ENCODE peak calls at places on chromosomes 13 and 19, in four cellular contexts. S is H1, Z is GM12878, D is HepG2. T is an unnamed sample.
A peak's percentile ranks its signal among the peaks of the same experiment; 100 is the strongest.

GRCh38 chr13:77533875-77534788 is 1.4 kb upstream of the SCEL start:
- DNase-seq in S (no peak), Z (no peak), D (no peak), T (no peak)

GRCh38 chr13:48110930-48111721 is 16.2 kb upstream of the MED4 start:
- DNase-seq in S (no peak), Z (no peak), D (peak; percentile 83), T (no peak)

GRCh38 chr13:90591260-90591926 is 756.1 kb upstream of the MIR17HG start:
- DNase-seq in S (no peak), Z (no peak), D (no peak), T (no peak)

GRCh38 chr13:19183676-19184075 is 2.1 kb upstream of the TUBA3C start:
- DNase-seq in S (no peak), Z (no peak), D (no peak), T (no peak)

GRCh38 chr19:36198116-36198515 is 16.3 kb downstream of the ZNF565 start:
- DNase-seq in S (no peak), Z (no peak), D (no peak), T (no peak)

GRCh38 chr13:22336460-22336859 is 665.6 kb downstream of the FGF9 start:
- DNase-seq in S (no peak), Z (no peak), D (no peak), T (no peak)

GRCh38 chr13:106083620-106084350 is 451.7 kb downstream of the EFNB2 start:
- DNase-seq in S (no peak), Z (no peak), D (peak; percentile 6), T (no peak)

GRCh38 chr13:100544866-100545683 is 43.5 kb downstream of the GGACT start:
- DNase-seq in S (no peak), Z (no peak), D (no peak), T (no peak)

GRCh38 chr13:88022826-88023225 is 351.7 kb downstream of the SLITRK5 start:
- DNase-seq in S (no peak), Z (no peak), D (no peak), T (no peak)

GRCh38 chr19:40803170-40803856 is 4.3 kb downstream of the EGLN2 start:
- DNase-seq in S (no peak), Z (no peak), D (no peak), T (no peak)

GRCh38 chr19:3178973-3179738 is 587 bp downstream of the S1PR4 start:
- DNase-seq in S (no peak), Z (no peak), D (no peak), T (no peak)

GRCh38 chr13:42405665-42406390 is 133.9 kb downstream of the AKAP11 start:
- DNase-seq in S (no peak), Z (peak; percentile 97), D (no peak), T (no peak)

GRCh38 chr13:50645092-50645491 is 198.4 kb downstream of the DLEU7 start:
- DNase-seq in S (no peak), Z (no peak), D (no peak), T (no peak)

GRCh38 chr13:110258876-110259631 is 47.9 kb downstream of the COL4A1 start:
- DNase-seq in S (no peak), Z (no peak), D (no peak), T (no peak)

GRCh38 chr13:99419591-99420243 is 81.6 kb upstream of the TM9SF2 start:
- DNase-seq in S (no peak), Z (no peak), D (no peak), T (no peak)

GRCh38 chr19:21210037-21210621 is 68.3 kb downstream of the ZNF431 start:
- DNase-seq in S (no peak), Z (no peak), D (peak; percentile 86), T (no peak)

GRCh38 chr13:83798731-83799130 is 83.5 kb downstream of the SLITRK1 start:
- DNase-seq in S (no peak), Z (no peak), D (no peak), T (no peak)

GRCh38 chr13:113155982-113156655 is 2.3 kb upstream of the PROZ start:
- DNase-seq in S (no peak), Z (no peak), D (no peak), T (no peak)

GRCh38 chr13:26967119-26968038 is 204.2 kb downstream of the USP12 start:
- DNase-seq in S (no peak), Z (no peak), D (no peak), T (no peak)

GRCh38 chr13:72025836-72026235 is 158.8 kb upstream of the DACH1 start:
- DNase-seq in S (no peak), Z (no peak), D (no peak), T (no peak)

GRCh38 chr19:41638624-41639023 is 11.8 kb upstream of the CEACAM4 start:
- DNase-seq in S (no peak), Z (no peak), D (no peak), T (no peak)

GRCh38 chr13:44021422-44021821 is 141.7 kb downstream of the LACC1 start:
- DNase-seq in S (no peak), Z (no peak), D (no peak), T (no peak)

GRCh38 chr19:57615346-57615745 is 1.3 kb downstream of the ZNF134 start:
- DNase-seq in S (no peak), Z (no peak), D (no peak), T (no peak)
- H3K9me3 ChIP-seq in S (peaks cover 54% of the 10 kb centered on the region), Z (peaks cover 60% of the 10 kb centered on the region), D (peaks cover 8% of the 10 kb centered on the region), T (peaks cover 57% of the 10 kb centered on the region)

GRCh38 chr19:13120817-13121216 is 2.8 kb downstream of the NACC1 start:
- DNase-seq in S (no peak), Z (no peak), D (no peak), T (no peak)
- H3K4me3 ChIP-seq in S (peak overlapping the region; percentile 100), Z (peak overlapping the region; percentile 32), D (no peak overlapping the region), T (peak overlapping the region; percentile 9)

GRCh38 chr19:5903502-5904301 is at the start of gene NDUFA11:
- DNase-seq in S (peak; percentile 93), Z (no peak), D (peak; percentile 88), T (peak; percentile 92)
- TF ChIP-seq SUZ12 in S (no peak), Z (no peak), D (no peak), T (no peak)

GRCh38 chr19:43956827-43957226 is 5.8 kb downstream of the ZNF221 start:
- DNase-seq in S (no peak), Z (no peak), D (no peak), T (no peak)
- H3K9me3 ChIP-seq in S (peaks cover 30% of the 10 kb centered on the region), Z (peaks cover 3% of the 10 kb centered on the region), D (peaks cover 31% of the 10 kb centered on the region), T (peaks cover 37% of the 10 kb centered on the region)

DNA sequence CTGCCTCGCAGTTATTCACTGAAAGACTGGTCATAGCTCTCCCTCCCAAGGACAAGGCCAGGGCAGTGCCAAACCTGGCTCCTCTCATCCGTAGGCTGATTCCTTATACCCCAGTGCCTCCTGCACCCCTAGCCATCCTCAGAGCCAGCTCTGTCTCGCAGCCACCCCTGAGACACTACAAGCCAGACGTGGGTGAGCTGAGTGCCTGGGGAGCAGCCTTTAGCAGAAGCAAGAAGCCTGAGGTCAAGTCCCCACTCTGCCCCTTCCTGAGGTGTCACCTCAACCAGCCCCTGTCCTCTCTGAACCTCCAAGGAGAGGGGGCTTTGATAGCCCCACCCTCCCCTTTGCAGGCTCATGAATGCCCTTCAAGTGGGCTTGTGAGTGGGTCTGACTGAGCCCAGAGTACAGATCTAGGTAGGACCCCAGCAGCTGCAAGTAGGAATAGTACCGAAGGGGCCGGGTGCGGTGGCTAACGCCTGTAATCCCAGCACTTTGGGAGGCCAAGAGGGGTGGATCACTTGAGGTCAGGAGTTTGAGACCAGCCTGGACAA is 14.8 kb upstream of the AKAP8L start:
- DNase-seq in S (no peak), Z (no peak), D (no peak), T (no peak)
- H3K4me3 ChIP-seq in S (peak overlapping the region; percentile 80), Z (peak overlapping the region; percentile 94), D (peak overlapping the region; percentile 88), T (peak overlapping the region; percentile 89)

DNA sequence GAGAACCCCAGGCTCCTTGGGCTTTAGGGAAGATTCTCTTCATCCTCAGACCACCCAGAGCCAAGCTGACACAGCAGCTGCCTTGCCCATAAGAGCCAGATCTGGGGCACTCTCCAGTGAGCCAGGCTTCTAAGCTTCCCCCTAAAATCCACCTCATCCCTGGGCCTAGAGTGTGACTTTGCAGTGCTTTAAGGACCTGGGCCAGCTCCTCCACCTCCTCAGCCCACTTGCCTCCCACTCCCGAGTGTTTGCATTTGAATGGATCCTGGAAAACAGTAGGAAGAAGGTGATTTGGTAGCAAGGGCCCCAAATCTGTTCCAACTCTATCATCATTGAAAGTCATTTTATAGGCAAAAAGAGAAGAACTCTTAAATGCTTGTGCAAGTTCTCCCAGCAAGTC is 108.7 kb upstream of the UBL3 start:
- DNase-seq in S (no peak), Z (no peak), D (no peak), T (no peak)
- TF ChIP-seq SUZ12 in S (no peak), Z (no peak), D (no peak), T (no peak)

GRCh38 chr19:9667898-9668297 is 7.0 kb downstream of the ZNF562 start:
- DNase-seq in S (no peak), Z (no peak), D (no peak), T (no peak)
- H3K9me3 ChIP-seq in S (peaks cover 18% of the 10 kb centered on the region), Z (peaks cover 20% of the 10 kb centered on the region), D (no peaks in the 10 kb centered on the region), T (peaks cover 44% of the 10 kb centered on the region)

DNA sequence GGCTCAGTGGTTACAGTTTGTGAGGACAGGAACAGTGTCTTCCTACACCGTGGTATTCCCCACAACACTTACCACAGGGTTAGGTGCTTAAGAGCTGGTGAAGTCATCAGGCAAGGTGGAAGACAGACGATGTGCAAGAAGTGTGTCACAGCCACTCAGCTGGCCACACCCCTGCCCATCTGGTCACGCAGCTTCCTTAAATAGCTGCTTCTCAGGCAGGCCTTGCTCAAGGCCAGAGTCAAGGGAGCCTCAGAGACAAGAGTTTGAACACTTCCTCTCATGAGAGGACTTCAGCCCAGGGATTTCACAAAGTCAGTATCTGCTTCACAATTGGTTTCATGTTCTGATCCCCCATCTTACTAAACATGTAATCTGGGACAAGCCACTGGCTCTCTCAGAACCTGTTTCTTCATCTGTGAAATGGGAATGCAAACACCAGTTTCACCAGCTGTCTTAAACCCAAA is 80.3 kb upstream of the FRY start:
- DNase-seq in S (no peak), Z (peak; percentile 89), D (no peak), T (no peak)
- H3K4me3 ChIP-seq in S (no peak overlapping the region), Z (no peak overlapping the region), D (no peak overlapping the region), T (no peak overlapping the region)

GRCh38 chr19:14090509-14091085 is at the start of gene SAMD1:
- DNase-seq in S (no peak), Z (no peak), D (peak; percentile 73), T (no peak)

GRCh38 chr19:14088634-14089411 is 1.7 kb downstream of the SAMD1 start:
- DNase-seq in S (no peak), Z (no peak), D (no peak), T (no peak)

GRCh38 chr19:14089662-14090508 is 666 bp downstream of the SAMD1 start:
- DNase-seq in S (no peak), Z (no peak), D (no peak), T (no peak)

GRCh38 chr19:14091086-14091884 is 734 bp upstream of the SAMD1 start:
- DNase-seq in S (no peak), Z (no peak), D (peak; percentile 44), T (no peak)

GRCh38 chr19:14089412-14089661 is 1.2 kb downstream of the SAMD1 start:
- DNase-seq in S (no peak), Z (no peak), D (no peak), T (no peak)
- TF ChIP-seq SUZ12 in S (no peak), Z (no peak), D (no peak), T (no peak)